ENCODE peak calls at places on chromosomes 1 and 21, in eight cellular contexts. U, L, J, X, D, T, W and V are unnamed samples.
A peak's percentile ranks its signal among the peaks of the same experiment; 100 is the strongest.

GRCh38 chr1:18077657-18078215 is 29.9 kb upstream of the IGSF21 start:
- DNase-seq in U (no peak), L (no peak), J (no peak), X (no peak), D (no peak), T (no peak), W (no peak), V (no peak)

GRCh38 chr1:188937965-188938551 is 1539.6 kb downstream of the BRINP3 start:
- DNase-seq in U (no peak), L (no peak), J (no peak), X (peak; percentile 3), D (peak; percentile 2), T (no peak), W (no peak), V (no peak)

GRCh38 chr1:223654083-223654482 is 11.4 kb downstream of the CAPN8 start:
- DNase-seq in U (no peak), L (no peak), J (peak; percentile 25), X (no peak), D (no peak), T (no peak), W (peak; percentile 55), V (peak; percentile 57)

GRCh38 chr1:55823521-55824296 is 608.5 kb upstream of the USP24 start:
- DNase-seq in U (no peak), L (peak; percentile 15), J (no peak), X (no peak), D (peak; percentile 46), T (no peak), W (no peak), V (peak; percentile 13)

GRCh38 chr1:2840036-2840809 is 38.7 kb upstream of the TTC34 start:
- DNase-seq in U (no peak), L (no peak), J (no peak), X (no peak), D (no peak), T (no peak), W (no peak), V (no peak)

GRCh38 chr1:181206513-181206912 is 118.0 kb downstream of the IER5 start:
- DNase-seq in U (no peak), L (no peak), J (no peak), X (no peak), D (no peak), T (no peak), W (no peak), V (no peak)

GRCh38 chr1:54350360-54350759 is 55.8 kb downstream of the SSBP3 start:
- DNase-seq in U (no peak), L (no peak), J (no peak), X (no peak), D (no peak), T (no peak), W (no peak), V (no peak)

GRCh38 chr21:17472592-17473271 is 40.1 kb upstream of the CXADR start:
- DNase-seq in U (no peak), L (no peak), J (no peak), X (no peak), D (no peak), T (no peak), W (no peak), V (no peak)

GRCh38 chr1:229230136-229230892 is 40.6 kb upstream of the RAB4A start:
- DNase-seq in U (no peak), L (no peak), J (no peak), X (no peak), D (no peak), T (peak; percentile 45), W (no peak), V (peak; percentile 53)

GRCh38 chr1:33641099-33641830 is 168.8 kb downstream of the ZSCAN20 start:
- DNase-seq in U (no peak), L (peak; percentile 5), J (no peak), X (peak; percentile 23), D (no peak), T (no peak), W (peak; percentile 22), V (peak; percentile 44)

GRCh38 chr1:14605945-14606344 is 7.5 kb downstream of the KAZN start:
- DNase-seq in U (no peak), L (no peak), J (no peak), X (no peak), D (no peak), T (no peak), W (no peak), V (no peak)

GRCh38 chr1:7279753-7280150 is 491.3 kb upstream of the VAMP3 start:
- DNase-seq in U (no peak), L (no peak), J (no peak), X (no peak), D (no peak), T (peak; percentile 20), W (no peak), V (no peak)

GRCh38 chr1:23533288-23534130 is 2.5 kb upstream of the E2F2 start:
- DNase-seq in U (no peak), L (no peak), J (no peak), X (no peak), D (no peak), T (no peak), W (no peak), V (peak; percentile 78)

GRCh38 chr1:221035680-221036153 is 156.5 kb downstream of the HLX start:
- DNase-seq in U (no peak), L (peak; percentile 39), J (no peak), X (peak; percentile 38), D (peak; percentile 44), T (no peak), W (no peak), V (peak; percentile 49)

GRCh38 chr1:111723091-111723806 is 15.9 kb downstream of the INKA2 start:
- DNase-seq in U (no peak), L (no peak), J (no peak), X (no peak), D (no peak), T (no peak), W (no peak), V (no peak)

DNA sequence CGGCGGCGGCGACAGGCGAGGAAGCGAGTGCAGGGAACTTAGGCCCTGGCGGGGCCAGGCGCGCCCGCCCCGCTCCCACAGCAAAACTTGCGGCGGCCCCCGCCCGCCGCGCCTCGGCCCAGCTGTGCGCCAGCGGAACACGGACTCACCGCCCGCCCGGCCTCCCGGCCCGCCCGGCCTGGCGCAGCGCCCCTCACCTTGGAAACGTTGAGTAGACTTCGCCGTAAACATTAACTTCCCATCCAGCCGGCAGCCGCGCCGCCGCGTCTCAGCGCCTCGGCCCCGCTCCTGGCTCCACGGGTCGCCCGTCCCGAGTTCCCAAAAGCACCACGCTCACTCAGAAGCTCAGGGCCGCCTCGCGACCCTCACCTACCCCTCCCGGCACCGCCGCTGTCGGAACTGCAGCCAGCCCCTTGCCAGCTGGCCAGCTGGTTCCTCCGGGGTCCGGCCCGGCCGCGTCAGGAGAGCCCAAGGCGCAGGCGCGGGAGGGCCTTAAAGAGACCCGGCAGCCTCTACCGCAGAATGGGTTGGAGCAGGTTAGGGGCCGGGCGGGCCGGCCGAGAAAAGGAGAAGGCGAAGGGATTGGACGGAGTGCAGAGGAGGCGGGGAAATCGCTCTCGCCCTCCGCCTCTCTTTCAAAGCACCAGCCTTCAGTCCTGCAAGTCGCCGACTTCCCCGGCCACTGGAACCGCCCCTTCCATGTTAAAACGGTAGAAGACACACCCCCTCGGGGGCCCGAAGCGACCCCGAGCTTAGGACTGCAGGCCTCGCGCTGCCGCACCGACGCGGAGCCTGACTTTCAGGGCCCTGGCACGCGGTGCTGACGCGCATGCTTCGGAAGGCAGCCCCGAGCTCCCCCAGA is at the start of gene EVI5:
- DNase-seq in U (peak; percentile 95), L (peak; percentile 99), J (peak; percentile 97), X (peak; percentile 99), D (peak; percentile 97), T (peak; percentile 98), W (peak; percentile 77), V (peak; percentile 97)
- TF ChIP-seq CTCF in U (no peak), L (peak; percentile 33), J (peak; percentile 35), X (peak; percentile 35), D (no peak), T (no peak), W (no peak), V (peak; percentile 24)

GRCh38 chr1:90712153-90712930 is 4.8 kb downstream of the BARHL2 start:
- DNase-seq in U (no peak), L (no peak), J (no peak), X (no peak), D (no peak), T (no peak), W (no peak), V (no peak)
- H3K4me3 ChIP-seq in U (no peak overlapping the region), L (no peak overlapping the region), J (no peak overlapping the region), X (no peak overlapping the region), D (no peak overlapping the region), T (no peak overlapping the region), W (no peak overlapping the region), V (no peak overlapping the region)

GRCh38 chr1:57018119-57018518 is 52.3 kb upstream of the C8B start:
- DNase-seq in U (no peak), L (no peak), J (no peak), X (no peak), D (no peak), T (no peak), W (no peak), V (no peak)

GRCh38 chr1:57019240-57019805 is 53.5 kb upstream of the C8B start:
- DNase-seq in U (no peak), L (no peak), J (no peak), X (no peak), D (no peak), T (no peak), W (no peak), V (no peak)

GRCh38 chr1:57017201-57017600 is 51.4 kb upstream of the C8B start:
- DNase-seq in U (no peak), L (no peak), J (no peak), X (no peak), D (no peak), T (no peak), W (no peak), V (peak; percentile 2)

GRCh38 chr1:57015071-57015470 is 49.3 kb upstream of the C8B start:
- DNase-seq in U (no peak), L (no peak), J (no peak), X (no peak), D (no peak), T (no peak), W (no peak), V (no peak)

DNA sequence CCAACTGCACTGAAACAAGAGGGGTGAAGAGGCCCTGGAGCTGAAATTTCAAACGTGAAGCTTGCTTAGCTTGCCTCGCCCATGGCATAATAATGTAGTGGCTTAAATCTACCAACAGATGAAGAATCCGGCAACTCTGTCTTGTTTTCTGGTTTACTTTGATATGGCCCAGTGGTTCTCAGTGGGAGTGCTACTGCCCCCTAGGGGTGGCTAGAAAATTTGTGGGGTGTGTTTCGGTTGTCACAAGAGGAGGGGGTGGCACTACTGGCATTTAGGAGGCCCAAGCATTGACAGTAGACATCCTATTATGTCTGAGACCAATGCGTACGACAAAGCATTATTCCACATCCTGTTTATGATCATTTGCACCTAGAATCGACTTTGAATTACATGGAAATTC is 51.9 kb upstream of the C8B start:
- DNase-seq in U (no peak), L (peak; percentile 2), J (no peak), X (peak; percentile 13), D (no peak), T (no peak), W (peak; percentile 1), V (no peak)
- TF ChIP-seq CTCF in U (no peak), L (no peak), J (no peak), X (peak; percentile 40), D (peak; percentile 15), T (no peak), W (no peak), V (no peak)

DNA sequence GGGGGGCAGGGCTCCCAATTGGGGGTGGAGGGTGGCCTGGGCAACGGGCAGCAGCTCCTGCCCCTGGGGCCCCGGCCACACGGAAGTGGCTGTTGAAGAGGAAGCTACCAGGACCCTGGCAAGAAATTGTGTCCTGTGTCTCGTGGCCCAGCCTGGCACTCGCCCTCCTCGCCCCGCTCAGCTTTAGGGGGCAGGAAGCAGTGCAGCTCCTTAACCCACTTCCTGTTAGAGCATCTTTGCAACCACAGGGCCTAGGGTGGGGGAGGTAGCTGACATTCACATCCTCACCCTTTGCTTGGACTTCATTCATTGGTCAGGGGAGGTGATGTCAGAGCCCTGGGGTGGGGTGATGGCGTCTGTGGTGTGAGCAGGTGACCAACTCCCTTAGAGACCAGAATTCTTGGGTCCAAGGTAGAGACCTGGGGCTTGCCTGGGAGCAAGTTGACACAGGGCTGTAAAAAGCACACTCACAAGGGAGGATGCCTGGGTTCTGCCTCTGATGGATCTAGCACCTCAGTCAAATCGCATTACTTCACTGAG is at the start of gene ARHGAP30:
- DNase-seq in U (no peak), L (no peak), J (peak; percentile 83), X (no peak), D (no peak), T (peak; percentile 90), W (no peak), V (no peak)
- H3K4me3 ChIP-seq in U (no peak within 1 kb of the TSS), L (no peak within 1 kb of the TSS), J (peak within 1 kb of the TSS; percentile 31), X (no peak within 1 kb of the TSS), D (no peak within 1 kb of the TSS), T (peak within 1 kb of the TSS; percentile 8), W (no peak within 1 kb of the TSS), V (no peak within 1 kb of the TSS)